ENCODE peak calls at places on chromosome 1, in seven cellular contexts. R is MCF 10A; E is cardiac fibroblast; B is activated CD8-positive, alpha-beta memory T cell treated with anti-CD3 and anti-CD28 coated beads, Interleukin-2, amount 50 U/mL, for 48 hours; P is HAP-1; F is GM23338; N is GM18507. Z is an unnamed sample.

GRCh38 chr1:154664331-154664730 is 56.3 kb upstream of the ADAR start:
- DNase-seq in R (no peak), E (peak), B (no peak), P (no peak), F (no peak), N (no peak), Z (no peak)

GRCh38 chr1:229408458-229409037 is 25.3 kb downstream of the ACTA1 start:
- DNase-seq in R (no peak), E (no peak), B (no peak), P (no peak), F (peak), N (no peak), Z (no peak)

GRCh38 chr1:158203693-158204457 is 23.2 kb downstream of the CD1D start:
- DNase-seq in R (peak), E (peak), B (no peak), P (peak), F (peak), N (no peak), Z (no peak)

GRCh38 chr1:226602186-226603029 is 53.8 kb downstream of the STUM start:
- DNase-seq in R (peak), E (peak), B (no peak), P (no peak), F (no peak), N (no peak), Z (no peak)

GRCh38 chr1:160361199-160361598 is 5.7 kb upstream of the NHLH1 start:
- DNase-seq in R (no peak), E (no peak), B (no peak), P (no peak), F (no peak), N (no peak), Z (no peak)

GRCh38 chr1:100597069-100597741 is 59.3 kb downstream of the GPR88 start:
- DNase-seq in R (peak), E (peak), B (no peak), P (no peak), F (no peak), N (no peak), Z (no peak)

GRCh38 chr1:6667139-6667538 is 34.5 kb downstream of the DNAJC11 start:
- DNase-seq in R (no peak), E (no peak), B (no peak), P (no peak), F (no peak), N (no peak), Z (no peak)

GRCh38 chr1:175268720-175269119 is 76.1 kb upstream of the KIAA0040 start:
- DNase-seq in R (peak), E (no peak), B (no peak), P (no peak), F (no peak), N (no peak), Z (no peak)

GRCh38 chr1:171939730-171940129 is 98.4 kb downstream of the DNM3 start:
- DNase-seq in R (no peak), E (no peak), B (no peak), P (no peak), F (peak), N (no peak), Z (no peak)

GRCh38 chr1:81437649-81438048 is 363.1 kb upstream of the ADGRL2 start:
- DNase-seq in R (no peak), E (no peak), B (no peak), P (no peak), F (no peak), N (no peak), Z (no peak)

GRCh38 chr1:62304975-62305374 is 14.3 kb downstream of the KANK4 start:
- DNase-seq in R (no peak), E (no peak), B (no peak), P (no peak), F (no peak), N (no peak), Z (no peak)

GRCh38 chr1:82405333-82405732 is 604.6 kb downstream of the ADGRL2 start:
- DNase-seq in R (no peak), E (no peak), B (no peak), P (no peak), F (no peak), N (no peak), Z (no peak)

GRCh38 chr1:110084226-110085078 is 14.0 kb upstream of the ALX3 start:
- DNase-seq in R (no peak), E (peak), B (peak), P (peak), F (peak), N (no peak), Z (no peak)

GRCh38 chr1:230425252-230426061 is 675 bp downstream of the PGBD5 start:
- DNase-seq in R (no peak), E (no peak), B (no peak), P (peak), F (peak), N (no peak), Z (no peak)

GRCh38 chr1:16021681-16022080 is at the start of gene CLCNKA:
- DNase-seq in R (no peak), E (no peak), B (no peak), P (no peak), F (no peak), N (no peak), Z (no peak)

GRCh38 chr1:222048030-222048632 is 306.2 kb upstream of the DUSP10 start:
- DNase-seq in R (peak), E (peak), B (no peak), P (no peak), F (no peak), N (peak), Z (no peak)

GRCh38 chr1:58573705-58574591 is 3.1 kb downstream of the TACSTD2 start:
- DNase-seq in R (peak), E (no peak), B (no peak), P (no peak), F (no peak), N (peak), Z (no peak)

GRCh38 chr1:28833396-28833795 is 21.4 kb downstream of the OPRD1 start:
- DNase-seq in R (no peak), E (no peak), B (no peak), P (no peak), F (no peak), N (no peak), Z (no peak)

GRCh38 chr1:3186526-3186921 is 117.5 kb downstream of the PRDM16 start:
- DNase-seq in R (no peak), E (peak), B (no peak), P (peak), F (peak), N (no peak), Z (peak)

GRCh38 chr1:183002797-183003594 is 20.2 kb upstream of the LAMC1 start:
- DNase-seq in R (peak), E (peak), B (no peak), P (no peak), F (no peak), N (no peak), Z (no peak)

GRCh38 chr1:43563779-43564616 is 33.3 kb downstream of the PTPRF start:
- DNase-seq in R (no peak), E (no peak), B (no peak), P (no peak), F (peak), N (no peak), Z (no peak)

GRCh38 chr1:44660176-44660575 is 14.1 kb downstream of the TMEM53 start:
- DNase-seq in R (peak), E (no peak), B (no peak), P (no peak), F (no peak), N (no peak), Z (no peak)

GRCh38 chr1:44377925-44378784 is 23.1 kb upstream of the ERI3 start:
- DNase-seq in R (peak), E (peak), B (peak), P (peak), F (peak), N (peak), Z (peak)

GRCh38 chr1:160192234-160192633 is 1.9 kb downstream of the CASQ1 start:
- DNase-seq in R (no peak), E (no peak), B (no peak), P (no peak), F (no peak), N (no peak), Z (no peak)

GRCh38 chr1:202268032-202268431 is 73.7 kb downstream of the UBE2T start:
- DNase-seq in R (no peak), E (no peak), B (peak), P (peak), F (no peak), N (no peak), Z (no peak)

GRCh38 chr1:90314533-90314932 is 319.6 kb downstream of the ZNF326 start:
- DNase-seq in R (no peak), E (no peak), B (no peak), P (no peak), F (no peak), N (no peak), Z (no peak)

GRCh38 chr1:117147341-117147831 is 25.8 kb upstream of the TRIM45 start:
- DNase-seq in R (no peak), E (no peak), B (no peak), P (no peak), F (no peak), N (no peak), Z (no peak)

GRCh38 chr1:183757061-183757460 is 47.9 kb upstream of the RGL1 start:
- DNase-seq in R (peak), E (peak), B (no peak), P (no peak), F (no peak), N (no peak), Z (no peak)

GRCh38 chr1:38559180-38559874 is 300.2 kb downstream of the RRAGC start:
- DNase-seq in R (no peak), E (no peak), B (peak), P (no peak), F (peak), N (peak), Z (peak)

GRCh38 chr1:201482755-201483154 is 13.8 kb upstream of the PHLDA3 start:
- DNase-seq in R (no peak), E (no peak), B (no peak), P (no peak), F (no peak), N (no peak), Z (no peak)

GRCh38 chr1:164611754-164612642 is 53.0 kb downstream of the PBX1 start:
- DNase-seq in R (peak), E (peak), B (no peak), P (peak), F (peak), N (no peak), Z (no peak)

GRCh38 chr1:170495006-170495405 is 37.0 kb upstream of the GORAB start:
- DNase-seq in R (no peak), E (no peak), B (no peak), P (no peak), F (no peak), N (no peak), Z (no peak)

GRCh38 chr1:3976821-3977220 is 76.7 kb upstream of the C1orf174 start:
- DNase-seq in R (no peak), E (no peak), B (no peak), P (no peak), F (no peak), N (no peak), Z (no peak)

GRCh38 chr1:233680000-233680399 is 66.1 kb downstream of the KCNK1 start:
- DNase-seq in R (no peak), E (no peak), B (no peak), P (no peak), F (peak), N (no peak), Z (no peak)

GRCh38 chr1:155008015-155008941 is 5.7 kb downstream of the ZBTB7B start:
- DNase-seq in R (no peak), E (no peak), B (peak), P (no peak), F (peak), N (no peak), Z (no peak)

GRCh38 chr1:156164465-156164831 is 11.1 kb downstream of the SEMA4A start:
- DNase-seq in R (no peak), E (peak), B (no peak), P (no peak), F (no peak), N (no peak), Z (no peak)

GRCh38 chr1:218451415-218451814 is 106.3 kb downstream of the TGFB2 start:
- DNase-seq in R (no peak), E (no peak), B (no peak), P (no peak), F (no peak), N (no peak), Z (no peak)

GRCh38 chr1:27646676-27647075 is 11.7 kb upstream of the FGR start:
- DNase-seq in R (peak), E (no peak), B (no peak), P (no peak), F (no peak), N (no peak), Z (no peak)

Z was measured in CD8-positive, alpha-beta T cell.